ENCODE peak calls at places on chromosomes 12 and 14, in seven cellular contexts. U is GM23338, Z is HCT116, L is fibroblast of lung, C is IMR-90, F is GM23248, W is OCI-LY7. P is an unnamed sample. For H4K20me1, the result is how much of the 10 kb centered on the place peaks cover.

GRCh38 chr14:53571990-53572389 is 384.6 kb downstream of the BMP4 start:
- DNase-seq in U (peak), Z (no peak), L (peak), C (peak), F (no peak), W (no peak), P (peak)

GRCh38 chr14:67187210-67187609 is 2.0 kb upstream of the GARIN2 start:
- DNase-seq in U (no peak), Z (peak), L (peak), C (peak), F (peak), W (no peak), P (no peak)

GRCh38 chr14:89672636-89673279 is 255.7 kb upstream of the FOXN3 start:
- DNase-seq in U (no peak), Z (no peak), L (no peak), C (no peak), F (no peak), W (no peak), P (no peak)

GRCh38 chr12:87112946-87113345 is 856.8 kb upstream of the MGAT4C start:
- DNase-seq in U (no peak), Z (no peak), L (no peak), C (peak), F (peak), W (no peak), P (no peak)

GRCh38 chr14:99604766-99605298 is 825 bp upstream of the CCDC85C start:
- DNase-seq in U (peak), Z (no peak), L (no peak), C (peak), F (peak), W (peak), P (peak)

GRCh38 chr14:74299061-74299545 is 3.6 kb downstream of the ABCD4 start:
- DNase-seq in U (no peak), Z (peak), L (no peak), C (peak), F (peak), W (no peak), P (no peak)

GRCh38 chr14:74085047-74085637 is 386 bp downstream of the LIN52 start:
- DNase-seq in U (peak), Z (no peak), L (peak), C (peak), F (peak), W (peak), P (peak)

GRCh38 chr12:14239935-14240872 is 125.3 kb upstream of the ATF7IP start:
- DNase-seq in U (peak), Z (no peak), L (no peak), C (no peak), F (no peak), W (peak), P (no peak)

GRCh38 chr14:89137514-89138163 is 279.4 kb downstream of the FOXN3 start:
- DNase-seq in U (no peak), Z (peak), L (peak), C (peak), F (peak), W (no peak), P (no peak)

GRCh38 chr14:94307410-94307992 is 14.4 kb upstream of the SERPINA10 start:
- DNase-seq in U (peak), Z (peak), L (no peak), C (no peak), F (no peak), W (no peak), P (peak)

GRCh38 chr14:77259025-77259715 is 11.8 kb downstream of the NGB start:
- DNase-seq in U (no peak), Z (no peak), L (no peak), C (no peak), F (no peak), W (no peak), P (no peak)

GRCh38 chr12:42296503-42297109 is 29.3 kb downstream of the ZCRB1 start:
- DNase-seq in U (peak), Z (no peak), L (peak), C (no peak), F (peak), W (peak), P (peak)

GRCh38 chr14:83208346-83208745 is 1674.7 kb upstream of the SEL1L start:
- DNase-seq in U (no peak), Z (no peak), L (no peak), C (peak), F (peak), W (no peak), P (no peak)

GRCh38 chr14:101862711-101863110 is 101.2 kb downstream of the PPP2R5C start:
- DNase-seq in U (no peak), Z (no peak), L (no peak), C (no peak), F (peak), W (no peak), P (no peak)

GRCh38 chr14:101861464-101861863 is 100.0 kb downstream of the PPP2R5C start:
- DNase-seq in U (no peak), Z (no peak), L (peak), C (no peak), F (no peak), W (no peak), P (no peak)

GRCh38 chr14:101867854-101868253 is 96.5 kb upstream of the DYNC1H1 start:
- DNase-seq in U (no peak), Z (no peak), L (no peak), C (no peak), F (no peak), W (no peak), P (no peak)

GRCh38 chr14:101862177-101862576 is 100.7 kb downstream of the PPP2R5C start:
- DNase-seq in U (no peak), Z (no peak), L (peak), C (peak), F (peak), W (no peak), P (no peak)

DNA sequence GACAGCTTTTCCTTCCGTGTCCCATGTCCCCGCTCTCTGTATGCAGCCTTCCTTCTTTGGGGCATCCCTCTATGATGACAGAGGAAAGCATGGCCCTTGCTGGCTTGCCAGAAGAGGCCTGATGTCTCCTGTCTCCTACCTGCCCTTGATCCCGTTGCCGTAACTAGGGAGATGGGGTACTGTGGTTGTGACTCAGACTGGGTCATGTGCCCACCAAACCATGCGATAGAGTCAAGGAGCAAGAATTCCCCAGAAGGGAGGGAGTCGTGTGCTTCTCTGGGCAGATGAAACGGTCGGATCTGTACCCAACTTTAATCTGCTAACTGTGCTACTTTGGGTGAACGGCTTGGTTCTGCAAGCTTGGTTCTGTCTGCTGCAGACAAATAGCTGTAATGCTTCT is 99.1 kb upstream of the DYNC1H1 start:
- DNase-seq in U (no peak), Z (no peak), L (no peak), C (no peak), F (no peak), W (no peak), P (no peak)
- H4K20me1 ChIP-seq in U (under half), Z (under half), L (under half), C (under half), F (under half), W (under half), P (under half)

GRCh38 chr14:72553161-72553560 is 340.7 kb downstream of the DPF3 start:
- DNase-seq in U (no peak), Z (no peak), L (no peak), C (peak), F (no peak), W (no peak), P (no peak)
- H4K20me1 ChIP-seq in U (under half), Z (under half), L (under half), C (under half), F (under half), W (under half), P (under half)

GRCh38 chr12:31315779-31316465 is 10.0 kb downstream of the SINHCAF start:
- DNase-seq in U (no peak), Z (no peak), L (no peak), C (no peak), F (no peak), W (no peak), P (no peak)

GRCh38 chr12:31315089-31315725 is 10.7 kb downstream of the SINHCAF start:
- DNase-seq in U (no peak), Z (no peak), L (no peak), C (no peak), F (no peak), W (no peak), P (no peak)

GRCh38 chr12:31318870-31319269 is 7.1 kb downstream of the SINHCAF start:
- DNase-seq in U (no peak), Z (no peak), L (no peak), C (no peak), F (no peak), W (no peak), P (no peak)

GRCh38 chr12:31316964-31317363 is 9.0 kb downstream of the SINHCAF start:
- DNase-seq in U (no peak), Z (no peak), L (no peak), C (no peak), F (no peak), W (no peak), P (no peak)

DNA sequence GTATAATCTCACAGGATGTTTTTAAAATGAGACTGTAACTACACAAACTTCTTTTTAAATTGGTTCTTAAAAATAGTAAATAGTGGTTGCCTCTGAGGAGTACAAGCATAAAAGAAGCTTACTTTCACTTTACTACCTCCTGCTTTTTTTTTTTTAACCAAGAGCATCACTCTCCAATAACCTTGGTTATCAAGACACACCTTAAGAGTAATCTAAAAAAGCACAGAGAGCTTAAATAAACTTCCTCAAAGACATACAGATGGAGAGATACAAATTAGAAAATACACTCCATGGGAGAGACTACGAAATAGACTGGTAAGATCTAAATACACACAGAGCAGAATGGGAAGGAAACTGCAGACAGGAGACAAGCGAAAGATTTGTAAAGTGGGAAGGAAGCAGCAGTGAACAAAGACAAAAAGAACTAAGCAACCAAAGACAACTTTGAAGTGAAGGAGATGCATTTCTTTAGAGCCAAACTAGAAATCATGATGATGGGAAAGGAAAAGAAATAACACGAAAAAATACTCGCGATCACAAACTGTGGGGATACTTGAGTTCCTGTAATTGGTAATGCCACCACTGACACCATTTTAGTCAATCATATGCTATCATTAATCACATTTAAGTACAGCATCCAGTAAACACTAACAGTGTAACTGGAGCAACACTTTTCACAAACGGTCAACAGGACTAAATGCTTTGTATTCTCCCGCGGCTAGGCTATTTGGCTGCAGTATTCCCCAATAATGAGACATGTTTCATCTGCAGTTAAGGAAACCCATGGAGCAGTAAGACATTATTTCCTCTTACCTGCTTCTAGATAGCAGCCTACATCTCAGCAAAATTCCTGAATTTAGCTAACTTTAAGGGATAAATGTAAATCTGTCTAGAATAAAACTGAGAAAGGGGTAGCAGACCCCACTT is 8.2 kb downstream of the SINHCAF start:
- DNase-seq in U (no peak), Z (no peak), L (peak), C (no peak), F (no peak), W (peak), P (peak)
- H4K20me1 ChIP-seq in U (half or more), Z (half or more), L (under half), C (under half), F (under half), W (half or more), P (half or more)

GRCh38 chr12:111581434-111582132 is 17.5 kb downstream of the ATXN2 start:
- DNase-seq in U (no peak), Z (no peak), L (no peak), C (no peak), F (no peak), W (no peak), P (no peak)
- H4K20me1 ChIP-seq in U (under half), Z (under half), L (under half), C (half or more), F (under half), W (under half), P (under half)

DNA sequence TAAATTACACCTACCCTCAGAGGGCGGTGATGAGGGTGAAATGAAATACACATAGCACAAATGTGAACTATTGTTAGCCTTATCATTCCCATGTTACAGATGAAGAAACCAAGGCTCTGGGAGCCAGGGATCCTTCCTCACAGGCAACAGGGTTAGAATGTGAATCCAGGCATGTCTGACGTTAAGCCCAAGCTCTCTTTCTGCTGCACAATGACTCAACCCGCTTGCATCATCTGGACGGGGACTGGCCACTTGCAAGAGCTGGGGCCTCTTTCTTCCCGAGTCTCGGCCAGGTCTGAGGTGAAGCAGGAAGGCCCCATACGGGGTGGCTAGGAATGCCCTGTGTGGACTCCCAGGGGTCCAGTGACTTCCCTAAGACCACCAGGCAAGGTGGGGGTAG is 105.2 kb downstream of the RBM19 start:
- DNase-seq in U (peak), Z (no peak), L (peak), C (peak), F (peak), W (no peak), P (no peak)
- H4K20me1 ChIP-seq in U (under half), Z (under half), L (under half), C (under half), F (under half), W (under half), P (under half)

DNA sequence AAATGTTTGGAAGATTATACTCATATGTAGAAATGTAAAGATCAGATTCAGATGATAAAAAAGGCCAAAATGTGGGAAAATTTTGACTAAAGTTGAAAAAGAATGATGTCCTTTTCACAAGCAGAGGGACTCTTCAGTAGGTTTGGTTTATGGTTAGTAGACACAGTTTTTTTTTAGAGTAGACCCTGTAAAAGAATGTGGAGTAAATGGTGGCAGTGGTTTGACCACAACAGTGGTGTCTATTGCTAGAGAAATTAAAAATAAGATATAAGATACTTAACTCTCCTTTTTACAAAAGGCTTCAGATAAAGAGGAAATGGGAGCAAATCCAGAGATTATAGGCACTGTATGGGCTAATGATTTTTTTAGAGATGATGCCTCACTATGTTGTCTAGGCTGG is 21.8 kb downstream of the RAP1B start:
- DNase-seq in U (no peak), Z (no peak), L (no peak), C (no peak), F (no peak), W (no peak), P (no peak)
- H4K20me1 ChIP-seq in U (under half), Z (under half), L (under half), C (half or more), F (under half), W (under half), P (under half)

GRCh38 chr12:131757111-131757510 is 46.2 kb downstream of the SFSWAP start:
- DNase-seq in U (no peak), Z (no peak), L (no peak), C (no peak), F (no peak), W (no peak), P (no peak)

GRCh38 chr12:131754184-131754583 is 43.3 kb downstream of the SFSWAP start:
- DNase-seq in U (no peak), Z (no peak), L (no peak), C (no peak), F (no peak), W (no peak), P (no peak)

GRCh38 chr12:131753757-131754156 is 42.9 kb downstream of the SFSWAP start:
- DNase-seq in U (no peak), Z (no peak), L (no peak), C (no peak), F (no peak), W (no peak), P (no peak)

GRCh38 chr12:131756441-131756840 is 45.6 kb downstream of the SFSWAP start:
- DNase-seq in U (no peak), Z (no peak), L (no peak), C (no peak), F (no peak), W (no peak), P (no peak)

DNA sequence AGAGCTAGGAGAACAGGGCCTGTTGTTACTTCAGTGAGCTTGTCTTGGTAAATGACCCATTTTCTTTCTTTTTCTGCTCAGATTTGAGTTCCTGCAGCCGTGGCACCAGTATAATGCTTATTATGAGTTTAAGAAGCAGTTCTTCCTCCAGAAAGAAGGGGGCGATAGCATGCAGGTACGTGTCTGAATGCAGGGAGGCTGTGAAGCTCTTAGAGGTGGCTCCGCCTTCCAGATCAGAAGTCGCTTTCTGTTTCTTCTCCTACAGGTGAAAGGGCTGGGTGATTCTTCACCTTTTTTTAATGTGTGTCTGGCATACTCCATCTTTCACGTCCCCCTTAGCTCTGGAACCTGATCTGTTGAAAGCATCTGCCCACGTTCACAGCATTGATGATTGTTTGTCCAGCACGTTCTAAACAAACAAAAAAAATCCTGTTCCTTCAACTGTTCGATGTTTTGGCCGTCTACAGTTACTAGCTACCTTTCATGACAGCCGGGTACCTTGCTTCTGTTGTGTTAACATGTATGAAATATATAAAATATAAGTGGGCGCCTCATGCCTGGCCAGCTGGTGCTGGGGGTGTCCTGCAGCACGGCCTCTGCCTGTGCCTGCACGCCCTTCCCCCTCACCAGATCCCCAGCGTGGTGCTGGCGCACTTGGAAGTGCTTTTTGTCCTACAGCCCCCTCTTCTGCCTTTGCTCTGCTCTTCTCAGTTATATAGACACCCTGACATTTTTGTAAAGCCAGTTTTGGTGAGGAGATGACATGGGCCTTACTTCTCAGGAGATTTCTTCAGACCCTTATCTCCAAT is 44.6 kb downstream of the SFSWAP start:
- DNase-seq in U (peak), Z (peak), L (peak), C (peak), F (peak), W (peak), P (peak)
- H4K20me1 ChIP-seq in U (under half), Z (under half), L (under half), C (under half), F (under half), W (under half), P (under half)